ENCODE peak calls at places on chromosome 10, in seven cellular contexts. F, G, N, O, H, Q and K are unnamed samples.
A peak's percentile ranks its signal among the peaks of the same experiment; 100 is the strongest.

GRCh38 chr10:101001225-101002035 is 1.8 kb downstream of the LZTS2 start:
- DNase-seq in F (no peak), N (no peak), H (no peak), Q (peak; percentile 83), O (no peak), G (peak; percentile 93), K (no peak)

GRCh38 chr10:24215193-24215592 is 6.3 kb downstream of the KIAA1217 start:
- DNase-seq in Q (no peak), H (no peak), N (no peak), O (no peak), F (no peak), G (no peak), K (no peak)

GRCh38 chr10:71351628-71352319 is 32.7 kb downstream of the SLC29A3 start:
- DNase-seq in G (no peak), Q (peak; percentile 25), O (no peak), N (no peak), F (no peak), H (no peak), K (no peak)

GRCh38 chr10:87619705-87620104 is 40.0 kb upstream of the PAPSS2 start:
- DNase-seq in G (no peak), H (no peak), F (no peak), O (no peak), N (no peak), Q (no peak), K (no peak)

GRCh38 chr10:69911571-69912528 is 110.1 kb downstream of the COL13A1 start:
- DNase-seq in Q (peak; percentile 31), N (no peak), F (no peak), O (no peak), H (no peak), G (peak; percentile 5), K (no peak)

GRCh38 chr10:84551437-84552120 is 223.2 kb downstream of the CCSER2 start:
- DNase-seq in H (no peak), N (no peak), Q (no peak), G (no peak), O (no peak), F (no peak), K (no peak)

GRCh38 chr10:28569506-28570159 is 36.7 kb downstream of the WAC start:
- DNase-seq in H (no peak), F (no peak), O (no peak), G (no peak), N (no peak), Q (no peak), K (no peak)

GRCh38 chr10:13803566-13804554 is 217.1 kb downstream of the PRPF18 start:
- DNase-seq in Q (no peak), G (no peak), N (no peak), O (no peak), F (no peak), H (no peak), K (no peak)

GRCh38 chr10:82742478-82742877 is 867.5 kb downstream of the NRG3 start:
- DNase-seq in G (peak; percentile 83), Q (peak; percentile 24), F (no peak), N (no peak), O (no peak), H (no peak), K (no peak)

GRCh38 chr10:86678999-86679792 is 10.9 kb downstream of the LDB3 start:
- DNase-seq in F (no peak), H (no peak), G (no peak), N (no peak), Q (no peak), O (no peak), K (no peak)

GRCh38 chr10:109587366-109587765 is 335.9 kb downstream of the XPNPEP1 start:
- DNase-seq in O (no peak), H (no peak), F (no peak), G (no peak), Q (no peak), N (no peak), K (no peak)

GRCh38 chr10:121597504-121598241 is 571 bp downstream of the FGFR2 start:
- DNase-seq in G (peak; percentile 8), Q (no peak), O (peak; percentile 36), F (no peak), H (no peak), N (peak; percentile 59), K (peak; percentile 43)

GRCh38 chr10:29246449-29246848 is 42.4 kb upstream of the LYZL1 start:
- DNase-seq in G (no peak), N (no peak), H (no peak), F (no peak), Q (no peak), O (no peak), K (no peak)